ENCODE peak calls at places on chromosome 6, in four cellular contexts. C is progenitor cell of endocrine pancreas, W is fibroblast of lung, B is heart left ventricle. U is an unnamed sample.

GRCh38 chr6:39617520-39617919 is 107.7 kb downstream of the KIF6 start:
- DNase-seq in C (no peak), B (no peak), W (no peak), U (no peak)

GRCh38 chr6:38933426-38933825 is 115.2 kb upstream of the GLP1R start:
- DNase-seq in W (peak), B (no peak), C (no peak), U (no peak)

GRCh38 chr6:158487495-158487894 is 72.4 kb upstream of the TMEM181 start:
- DNase-seq in C (no peak), W (no peak), B (no peak), U (no peak)

GRCh38 chr6:32153252-32153834 is 598 bp upstream of the PPT2 start:
- DNase-seq in B (peak), W (peak), C (peak), U (peak)

GRCh38 chr6:132391391-132392291 is 9.6 kb downstream of the MOXD1 start:
- DNase-seq in B (peak), W (peak), C (no peak), U (no peak)

GRCh38 chr6:81228912-81229540 is 523.5 kb downstream of the TENT5A start:
- DNase-seq in W (peak), C (no peak), B (no peak), U (no peak)

GRCh38 chr6:132969188-132969587 is 154.8 kb downstream of the RPS12 start:
- DNase-seq in W (no peak), B (no peak), C (no peak), U (no peak)

GRCh38 chr6:140193269-140193668 is 818.8 kb upstream of the CITED2 start:
- DNase-seq in C (no peak), B (no peak), W (peak), U (no peak)

GRCh38 chr6:88908598-88909548 is 54.5 kb downstream of the RNGTT start:
- DNase-seq in C (no peak), B (peak), W (no peak), U (no peak)

GRCh38 chr6:34912715-34913464 is 23.8 kb downstream of the ANKS1A start:
- DNase-seq in W (peak), C (no peak), B (no peak), U (no peak)

GRCh38 chr6:155324993-155325392 is 10.7 kb upstream of the TFB1M start:
- DNase-seq in W (no peak), B (no peak), C (no peak), U (no peak)

GRCh38 chr6:157265186-157265585 is 58.1 kb downstream of the TMEM242 start:
- DNase-seq in C (no peak), B (no peak), W (no peak), U (no peak)

GRCh38 chr6:131054392-131055250 is 8.4 kb downstream of the EPB41L2 start:
- DNase-seq in W (no peak), C (no peak), B (no peak), U (no peak)

GRCh38 chr6:90790696-90791095 is 203.8 kb upstream of the MAP3K7 start:
- DNase-seq in B (no peak), W (peak), C (no peak), U (no peak)

GRCh38 chr6:134911532-134911931 is 38.4 kb downstream of the ALDH8A1 start:
- DNase-seq in W (peak), B (no peak), C (no peak), U (no peak)

GRCh38 chr6:135054238-135054574 is 416 bp downstream of the HBS1L start:
- DNase-seq in B (no peak), C (no peak), W (no peak), U (no peak)

GRCh38 chr6:166989427-166990034 is 9.7 kb upstream of the CEP43 start:
- DNase-seq in C (no peak), W (peak), B (no peak), U (no peak)

GRCh38 chr6:56534680-56535419 is 107.8 kb downstream of the DST start:
- DNase-seq in B (no peak), C (no peak), W (no peak), U (no peak)

GRCh38 chr6:49145280-49145679 is 317.8 kb downstream of the MMUT start:
- DNase-seq in W (no peak), C (no peak), B (no peak), U (no peak)

GRCh38 chr6:147769496-147770087 is 261.1 kb downstream of the SAMD5 start:
- DNase-seq in W (no peak), C (no peak), B (no peak), U (no peak)

GRCh38 chr6:116764961-116765841 is at the start of gene FAM162B:
- DNase-seq in B (peak), W (peak), C (peak), U (no peak)

GRCh38 chr6:35327349-35328027 is 14.9 kb upstream of the PPARD start:
- DNase-seq in C (peak), B (peak), W (peak), U (no peak)

GRCh38 chr6:42915737-42916136 is at the start of gene PTCRA:
- DNase-seq in B (no peak), W (no peak), C (no peak), U (no peak)

GRCh38 chr6:32189742-32190053 is 304 bp downstream of the PBX2 start:
- DNase-seq in B (no peak), W (no peak), C (no peak), U (no peak)

GRCh38 chr6:98944598-98945011 is 3.1 kb downstream of the FBXL4 start:
- DNase-seq in C (no peak), W (peak), B (no peak), U (no peak)

GRCh38 chr6:72457738-72458137 is 164.1 kb upstream of the KCNQ5 start:
- DNase-seq in C (no peak), W (no peak), B (no peak), U (no peak)

GRCh38 chr6:30820196-30820595 is 64.1 kb upstream of the DDR1 start:
- DNase-seq in C (no peak), W (peak), B (peak), U (no peak)

GRCh38 chr6:34005845-34006644 is 139.8 kb downstream of the GRM4 start:
- DNase-seq in C (no peak), W (no peak), B (no peak), U (no peak)

GRCh38 chr6:13362432-13362831 is 34.1 kb upstream of the TBC1D7 start:
- DNase-seq in B (no peak), C (no peak), W (peak), U (no peak)

GRCh38 chr6:27471365-27472115 is 1.4 kb downstream of the ZNF184 start:
- DNase-seq in B (no peak), C (no peak), W (no peak), U (no peak)

GRCh38 chr6:53014034-53014433 is 18.9 kb upstream of the GSTA4 start:
- DNase-seq in W (peak), C (no peak), B (no peak), U (no peak)

GRCh38 chr6:28940294-28940858 is 16.6 kb upstream of the TRIM27 start:
- DNase-seq in W (no peak), C (no peak), B (peak), U (peak)

GRCh38 chr6:11153447-11153846 is 41.9 kb upstream of the ERVFRD-1 start:
- DNase-seq in B (no peak), C (no peak), W (no peak), U (no peak)

GRCh38 chr6:25138697-25139051 is 140.5 kb upstream of the CARMIL1 start:
- DNase-seq in B (no peak), C (no peak), W (peak), U (no peak)

DNA sequence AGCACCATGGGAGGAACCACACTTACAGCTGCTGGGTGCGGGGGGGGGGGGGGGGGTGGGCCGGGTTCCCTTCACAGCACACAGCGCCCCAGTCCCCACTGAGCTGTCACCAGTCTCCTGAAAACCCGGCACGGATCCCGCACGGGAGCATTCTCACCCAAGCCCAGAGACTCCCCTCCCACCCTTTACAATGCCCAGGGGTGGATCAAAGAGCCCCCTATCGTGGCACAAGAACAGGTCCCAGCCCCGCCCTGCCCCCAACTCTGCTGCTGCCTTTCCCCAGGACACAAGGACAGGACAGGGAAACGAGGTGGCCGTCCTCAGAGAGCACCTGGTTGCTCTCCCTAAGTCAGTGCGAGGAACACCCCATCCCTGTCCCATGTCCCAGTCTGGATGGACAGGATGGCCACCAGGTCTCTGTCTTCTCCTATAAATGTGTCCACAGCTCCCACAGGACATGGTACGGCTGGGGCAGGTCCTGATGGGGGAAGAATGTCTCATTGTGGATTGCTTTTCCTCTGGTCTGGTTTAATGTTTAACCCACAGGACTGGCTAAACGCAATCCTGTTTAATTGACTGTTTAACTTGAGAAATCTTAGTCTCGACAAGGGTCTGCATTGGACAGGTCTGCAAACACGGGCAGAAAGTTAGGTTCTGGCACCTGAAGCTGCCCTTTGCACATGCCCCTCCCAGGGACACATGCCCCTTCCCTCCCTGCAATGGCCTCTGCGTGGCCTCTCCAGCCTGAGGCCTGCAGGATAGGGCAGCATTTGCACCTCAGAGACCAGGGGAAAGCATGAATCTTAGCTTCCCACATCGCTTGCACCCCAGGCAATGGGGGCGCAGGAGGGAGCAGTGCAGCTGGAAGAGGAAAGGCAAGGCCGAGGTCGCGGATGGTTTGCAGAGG is 45.3 kb downstream of the DACT2 start:
- DNase-seq in B (no peak), C (peak), W (no peak), U (no peak)
- TF ChIP-seq CTCF in B (no peak), C (no peak), W (no peak), U (no peak)

DNA sequence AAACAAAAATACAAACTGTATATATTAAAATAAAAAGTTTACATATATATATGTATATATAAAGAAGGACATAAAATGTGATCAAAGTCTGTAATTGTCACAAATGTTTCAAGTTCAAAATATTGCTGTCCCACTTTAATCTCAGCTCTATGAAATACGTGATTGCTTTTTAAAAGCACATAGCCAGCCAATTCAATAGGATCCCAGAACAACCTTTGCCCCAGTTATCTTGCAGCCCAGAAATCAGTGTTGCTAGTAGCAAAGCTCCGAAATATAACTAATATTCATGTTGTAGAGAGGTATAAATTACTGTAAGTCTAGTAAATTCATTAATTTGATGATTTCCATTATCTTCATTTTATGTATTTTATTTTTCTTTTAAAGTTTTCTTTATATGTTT is 114.6 kb downstream of the ELOVL4 start:
- DNase-seq in W (no peak), C (no peak), B (no peak), U (no peak)
- TF ChIP-seq CTCF in W (no peak), C (no peak), B (no peak), U (no peak)

DNA sequence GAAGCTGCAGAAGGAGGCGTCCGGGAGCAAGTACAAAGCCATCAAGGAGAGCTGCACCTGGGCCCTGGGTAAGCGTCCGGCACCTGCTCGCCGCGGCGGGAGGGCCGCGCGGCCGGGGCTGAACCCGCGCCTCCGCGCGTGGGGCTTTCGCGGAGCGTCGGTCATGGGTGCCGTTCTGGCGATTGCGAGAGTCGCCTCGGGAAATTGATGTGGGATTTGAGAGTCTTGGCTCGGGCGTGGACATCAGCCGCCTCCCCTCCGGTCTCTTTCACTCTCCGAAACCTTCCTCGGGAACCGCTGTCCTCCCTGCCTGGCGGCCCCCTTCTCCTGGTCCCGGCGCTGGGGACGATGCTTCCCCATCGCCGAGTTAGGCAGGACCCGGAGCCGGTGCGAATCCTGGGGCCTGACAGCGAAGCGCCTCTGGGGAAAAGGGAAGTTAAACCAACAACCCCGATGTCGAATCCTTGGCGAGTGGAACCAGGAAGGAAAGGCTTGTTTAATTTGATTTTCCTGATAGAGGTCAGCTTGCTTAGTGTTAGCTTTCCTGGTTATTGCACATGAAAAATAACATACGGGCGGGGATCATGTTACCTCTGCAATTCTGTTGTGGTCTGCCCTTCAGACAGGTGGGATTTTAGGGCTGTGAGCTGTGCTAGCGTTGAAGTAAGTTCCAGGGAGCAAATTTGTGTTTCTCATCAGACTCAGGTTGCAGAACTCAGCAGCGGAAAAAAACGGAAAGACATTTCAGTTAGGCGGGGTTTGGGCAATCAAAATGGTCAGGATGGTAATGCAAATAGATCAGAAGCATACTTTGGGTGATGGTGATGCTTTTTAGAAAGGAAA is 586 bp downstream of the ARFGEF3 start:
- DNase-seq in C (peak), W (peak), B (no peak), U (no peak)
- TF ChIP-seq CTCF in C (no peak), W (no peak), B (no peak), U (no peak)

GRCh38 chr6:40894962-40895799 is 143.8 kb downstream of the UNC5CL start:
- DNase-seq in W (peak), B (peak), C (peak), U (peak)
- TF ChIP-seq CTCF in W (peak), B (peak), C (peak), U (no peak)

U was measured in lower leg skin.